ENCODE peak calls at places on chromosomes 6 and 20, in seven cellular contexts. W is GM12892, X is GM12878, C is SK-N-SH, Y is K562, K is HepG2, V is H1. Z is an unnamed sample.
A peak's percentile ranks its signal among the peaks of the same experiment; 100 is the strongest.

GRCh38 chr6:89209457-89209856 is 7.7 kb downstream of the GABRR1 start:
- DNase-seq in X (no peak), V (no peak), K (no peak), Y (no peak), W (no peak), C (no peak), Z (no peak)

GRCh38 chr20:63829943-63830820 is 882 bp downstream of the ZBTB46 start:
- DNase-seq in Y (no peak), K (no peak), X (no peak), V (no peak), W (no peak), C (peak; percentile 78), Z (no peak)

GRCh38 chr20:58271596-58272460 is 37.7 kb upstream of the RAB22A start:
- DNase-seq in C (peak; percentile 50), V (no peak), W (no peak), X (no peak), K (no peak), Y (no peak), Z (no peak)

GRCh38 chr6:120026791-120027190 is 677.2 kb upstream of the MAN1A1 start:
- DNase-seq in C (no peak), W (no peak), X (no peak), K (no peak), Y (no peak), V (no peak), Z (no peak)

GRCh38 chr6:146420255-146420654 is 123.4 kb upstream of the RAB32 start:
- DNase-seq in X (no peak), C (no peak), K (no peak), Y (no peak), W (no peak), V (no peak), Z (no peak)

GRCh38 chr20:63968136-63968927 is 1.4 kb downstream of the ZNF512B start:
- DNase-seq in X (no peak), K (no peak), C (no peak), W (no peak), V (no peak), Y (no peak), Z (no peak)

GRCh38 chr20:26218301-26218700 is 521.6 kb upstream of the ZNF337 start:
- DNase-seq in W (no peak), K (no peak), Y (no peak), X (no peak), V (no peak), C (no peak), Z (no peak)

GRCh38 chr20:64217539-64217938 is 38.0 kb upstream of the PCMTD2 start:
- DNase-seq in Y (peak; percentile 64), W (no peak), C (peak; percentile 55), X (no peak), K (no peak), V (no peak), Z (no peak)

GRCh38 chr6:4510317-4510716 is 265.9 kb upstream of the CDYL start:
- DNase-seq in C (no peak), W (no peak), X (no peak), V (no peak), K (no peak), Y (no peak), Z (no peak)

GRCh38 chr6:121879149-121879548 is 443.7 kb downstream of the GJA1 start:
- DNase-seq in V (no peak), C (no peak), W (no peak), Y (no peak), X (no peak), K (no peak), Z (no peak)

GRCh38 chr6:11212625-11213024 is 19.8 kb downstream of the NEDD9 start:
- DNase-seq in C (no peak), W (no peak), K (no peak), X (no peak), V (no peak), Y (no peak), Z (no peak)

GRCh38 chr6:52049252-52050050 is 38.0 kb downstream of the PKHD1 start:
- DNase-seq in V (no peak), X (peak; percentile 11), Y (peak; percentile 38), C (peak; percentile 36), K (peak; percentile 33), W (no peak), Z (no peak)

GRCh38 chr6:74357329-74357728 is 661.3 kb downstream of the CD109 start:
- DNase-seq in K (no peak), X (no peak), C (no peak), Y (no peak), V (no peak), W (no peak), Z (no peak)

GRCh38 chr6:3228046-3228671 is 706 bp upstream of the TUBB2B start:
- DNase-seq in C (peak; percentile 81), V (no peak), X (no peak), Y (peak; percentile 57), W (no peak), K (no peak), Z (no peak)

GRCh38 chr20:14919473-14920157 is 582.2 kb upstream of the FLRT3 start:
- DNase-seq in K (no peak), Y (no peak), V (peak; percentile 49), W (no peak), X (no peak), C (no peak), Z (no peak)

GRCh38 chr20:62503414-62504178 is 27.8 kb upstream of the GATA5 start:
- DNase-seq in X (no peak), C (peak; percentile 72), K (no peak), W (no peak), Y (no peak), V (no peak), Z (no peak)

GRCh38 chr6:14786008-14786407 is 459.9 kb upstream of the JARID2 start:
- DNase-seq in X (no peak), K (no peak), V (no peak), C (no peak), W (no peak), Y (no peak), Z (no peak)

GRCh38 chr6:14783594-14783993 is 462.3 kb upstream of the JARID2 start:
- DNase-seq in C (no peak), K (no peak), V (no peak), Y (no peak), X (no peak), W (no peak), Z (no peak)

GRCh38 chr6:14786455-14786854 is 459.4 kb upstream of the JARID2 start:
- DNase-seq in K (no peak), C (no peak), Y (no peak), V (no peak), X (no peak), W (no peak), Z (no peak)

GRCh38 chr6:14787274-14787673 is 458.6 kb upstream of the JARID2 start:
- DNase-seq in W (no peak), C (no peak), Y (no peak), V (no peak), K (no peak), X (no peak), Z (no peak)

DNA sequence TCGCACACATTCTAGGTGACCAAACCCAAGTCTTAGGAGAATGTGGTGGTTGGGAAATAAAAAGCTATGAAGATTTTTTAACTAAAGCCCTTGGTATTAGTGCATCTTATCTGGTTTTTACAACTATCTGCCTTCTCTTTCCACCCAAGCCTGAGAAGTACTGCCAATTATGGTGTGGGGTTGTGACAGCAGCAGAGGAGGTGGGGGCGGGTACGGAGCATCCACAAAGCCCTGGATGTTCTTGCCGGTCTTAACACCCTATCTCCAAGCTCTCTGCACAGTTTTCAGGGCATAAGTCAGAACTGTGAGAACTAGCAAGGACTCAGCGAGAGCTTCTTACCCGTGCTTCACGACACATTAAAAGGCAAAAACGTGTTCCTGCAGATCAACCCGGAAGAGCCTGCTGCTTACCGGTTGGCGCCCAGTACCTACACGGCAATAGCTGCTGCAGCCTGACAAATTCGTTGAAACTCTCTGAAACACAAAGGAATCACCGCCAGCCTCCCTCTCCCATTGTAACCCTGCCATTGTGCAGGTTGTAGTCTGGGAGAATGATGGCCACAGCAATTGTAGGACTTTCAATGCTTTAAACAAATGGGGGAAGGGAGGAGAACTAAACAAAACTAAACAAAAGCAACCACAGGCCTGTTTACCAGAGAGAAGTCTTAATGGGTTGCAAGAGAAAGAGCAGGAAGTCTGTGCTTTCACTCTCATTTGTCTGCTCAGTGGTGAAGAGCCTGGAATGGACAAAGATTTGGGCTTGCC is 461.1 kb upstream of the JARID2 start:
- DNase-seq in K (no peak), C (no peak), X (no peak), Y (no peak), W (no peak), V (peak; percentile 90), Z (no peak)
- TF ChIP-seq TAF1 in K (no peak), C (no peak), X (no peak), Y (no peak), W (no peak), V (peak; percentile 39), Z (no peak)

GRCh38 chr20:297925-298754 is 770 bp downstream of the ZCCHC3 start:
- DNase-seq in Y (peak; percentile 48), V (no peak), C (peak; percentile 65), W (no peak), K (peak; percentile 35), X (no peak), Z (no peak)
- TF ChIP-seq TAF1 in Y (no peak), V (no peak), C (peak; percentile 19), W (peak; percentile 50), K (peak; percentile 68), X (peak; percentile 11), Z (peak; percentile 23)

GRCh38 chr6:42914546-42914945 is 1.3 kb upstream of the PTCRA start:
- DNase-seq in Y (no peak), V (no peak), K (no peak), W (no peak), C (no peak), X (no peak), Z (no peak)
- TF ChIP-seq TAF1 in Y (no peak), V (no peak), K (no peak), W (no peak), C (no peak), X (no peak), Z (no peak)

GRCh38 chr6:92667843-92668242 is 751.5 kb downstream of the EPHA7 start:
- DNase-seq in V (no peak), W (no peak), X (no peak), C (no peak), K (no peak), Y (no peak), Z (no peak)
- TF ChIP-seq TAF1 in V (no peak), W (no peak), X (no peak), C (no peak), K (no peak), Y (no peak), Z (no peak)

GRCh38 chr6:157877149-157877548 is 54.1 kb downstream of the SNX9 start:
- DNase-seq in K (no peak), W (no peak), X (no peak), Y (no peak), V (no peak), C (no peak), Z (no peak)
- TF ChIP-seq TAF1 in K (no peak), W (no peak), X (no peak), Y (no peak), V (no peak), C (no peak), Z (no peak)